ENCODE peak calls at places on chromosomes 11 and 22, in nine cellular contexts. Y is NCI-H1417; X is endothelial cell; O is fibroblast of villous mesenchyme; Q is activated CD8-positive, alpha-beta memory T cell treated with anti-CD3 and anti-CD28 coated beads, Interleukin-2, amount 10 ng/mL, durations not matched to agents 7 days and 5 days; E is hepatocyte; L is activated CD8-positive, alpha-beta T cell treated with anti-CD3 and anti-CD28 coated beads for 36 hours; G is HFFc6; U is CD4-positive, alpha-beta memory T cell. A is an unnamed sample.

GRCh38 chr22:47835726-47836125 is 1073.3 kb downstream of the TBC1D22A start:
- DNase-seq in Y (no peak), X (no peak), O (peak; percentile 96), Q (no peak), E (peak; percentile 48), L (no peak), G (peak; percentile 90), U (no peak), A (no peak)

GRCh38 chr11:3124821-3125220 is 40.3 kb downstream of the OSBPL5 start:
- DNase-seq in Y (no peak), X (no peak), O (no peak), Q (no peak), E (no peak), L (no peak), G (no peak), U (no peak), A (no peak)

GRCh38 chr11:105903113-105903512 is 118.9 kb downstream of the MSANTD4 start:
- DNase-seq in Y (peak; percentile 2), X (no peak), O (no peak), Q (no peak), E (no peak), L (no peak), G (no peak), U (no peak), A (no peak)

GRCh38 chr11:69000831-69001245 is 12.2 kb downstream of the MRGPRF start:
- DNase-seq in Y (no peak), X (no peak), O (peak; percentile 84), Q (no peak), E (peak; percentile 68), L (no peak), G (peak; percentile 87), U (no peak), A (peak; percentile 49)

GRCh38 chr22:30217698-30218565 is 28.6 kb downstream of the LIF start:
- DNase-seq in Y (no peak), X (no peak), O (no peak), Q (no peak), E (no peak), L (no peak), G (no peak), U (no peak), A (no peak)

GRCh38 chr22:48250286-48250895 is 1487.9 kb downstream of the TBC1D22A start:
- DNase-seq in Y (no peak), X (no peak), O (no peak), Q (no peak), E (no peak), L (no peak), G (no peak), U (no peak), A (no peak)

GRCh38 chr11:43517518-43517917 is 158.8 kb downstream of the TTC17 start:
- DNase-seq in Y (no peak), X (no peak), O (no peak), Q (no peak), E (no peak), L (peak; percentile 4), G (peak; percentile 17), U (no peak), A (no peak)

GRCh38 chr22:19882446-19883381 is 28.0 kb upstream of the GNB1L start:
- DNase-seq in Y (no peak), X (no peak), O (no peak), Q (no peak), E (no peak), L (peak; percentile 0), G (no peak), U (no peak), A (no peak)

GRCh38 chr11:92211576-92212167 is 12.9 kb upstream of the FAT3 start:
- DNase-seq in Y (peak; percentile 31), X (peak; percentile 39), O (peak; percentile 43), Q (no peak), E (peak; percentile 68), L (no peak), G (peak; percentile 43), U (no peak), A (peak; percentile 78)

GRCh38 chr22:48944756-48945620 is 882.7 kb downstream of the BRD1 start:
- DNase-seq in Y (no peak), X (no peak), O (no peak), Q (peak; percentile 12), E (no peak), L (no peak), G (no peak), U (no peak), A (no peak)

GRCh38 chr11:70536051-70536877 is 137.9 kb downstream of the CTTN start:
- DNase-seq in Y (no peak), X (no peak), O (no peak), Q (no peak), E (no peak), L (no peak), G (no peak), U (no peak), A (no peak)

GRCh38 chr22:22667966-22668880 is 23.8 kb downstream of the GGTLC2 start:
- DNase-seq in Y (no peak), X (no peak), O (no peak), Q (no peak), E (no peak), L (no peak), G (no peak), U (no peak), A (no peak)

GRCh38 chr11:127018683-127019279 is 18.2 kb upstream of the KIRREL3 start:
- DNase-seq in Y (no peak), X (no peak), O (no peak), Q (no peak), E (no peak), L (no peak), G (no peak), U (no peak), A (no peak)

GRCh38 chr22:39917776-39918493 is 17.1 kb downstream of the GRAP2 start:
- DNase-seq in Y (no peak), X (no peak), O (peak; percentile 8), Q (no peak), E (no peak), L (no peak), G (no peak), U (no peak), A (no peak)